ENCODE peak calls at places on chromosomes 2 and 18, in nine cellular contexts. A, F, D, Q, E, R, S, O and M are unnamed samples.

GRCh38 chr2:120395686-120396518 is 50.0 kb downstream of the INHBB start:
- DNase-seq in F (peak), S (no peak), E (no peak), R (no peak), A (no peak), D (no peak), Q (no peak), O (no peak), M (peak)

GRCh38 chr18:26003391-26003790 is 87.0 kb downstream of the SS18 start:
- DNase-seq in Q (no peak), O (no peak), E (no peak), D (no peak), R (no peak), S (no peak), F (peak), A (no peak), M (no peak)

GRCh38 chr2:63544017-63544627 is 44.2 kb downstream of the WDPCP start:
- DNase-seq in E (peak), O (no peak), S (no peak), A (no peak), F (peak), D (no peak), Q (no peak), R (no peak), M (no peak)

GRCh38 chr2:98867539-98868309 is 68.3 kb downstream of the CRACDL start:
- DNase-seq in R (no peak), E (no peak), A (no peak), S (no peak), F (peak), Q (no peak), O (no peak), D (no peak), M (no peak)

GRCh38 chr2:241968417-241968816 is 98.9 kb downstream of the RTP5 start:
- DNase-seq in A (no peak), D (no peak), O (no peak), E (no peak), S (no peak), R (no peak), F (no peak), Q (no peak), M (no peak)

GRCh38 chr2:190344275-190344827 is 962 bp downstream of the INPP1 start:
- DNase-seq in O (no peak), F (peak), S (no peak), D (peak), A (no peak), R (no peak), Q (no peak), E (no peak), M (no peak)

GRCh38 chr2:67400560-67401464 is 3.7 kb downstream of the ETAA1 start:
- DNase-seq in O (no peak), D (peak), E (peak), S (no peak), F (peak), A (no peak), Q (no peak), R (no peak), M (no peak)

GRCh38 chr2:72982219-72982618 is 64.9 kb downstream of the EMX1 start:
- DNase-seq in O (no peak), Q (no peak), E (no peak), R (no peak), F (peak), A (no peak), D (no peak), S (no peak), M (no peak)

GRCh38 chr2:151410485-151410833 is 757 bp downstream of the RIF1 start:
- DNase-seq in D (no peak), R (peak), E (no peak), Q (no peak), S (peak), A (peak), F (peak), O (peak), M (peak)

GRCh38 chr2:187523325-187523724 is 30.9 kb downstream of the TFPI start:
- DNase-seq in Q (no peak), F (no peak), O (no peak), A (no peak), R (no peak), E (no peak), S (no peak), D (no peak), M (no peak)

GRCh38 chr2:147297820-147298219 is 547.0 kb upstream of the ACVR2A start:
- DNase-seq in A (no peak), S (no peak), F (peak), R (no peak), E (no peak), Q (no peak), O (no peak), D (no peak), M (no peak)

GRCh38 chr2:219228745-219229374 is 576 bp downstream of the ATG9A start:
- DNase-seq in F (no peak), E (no peak), R (no peak), D (no peak), A (no peak), Q (no peak), S (no peak), O (no peak), M (no peak)

GRCh38 chr2:156021326-156022040 is 311.0 kb downstream of the NR4A2 start:
- DNase-seq in F (peak), S (no peak), E (no peak), O (no peak), D (no peak), Q (no peak), A (no peak), R (no peak), M (no peak)

GRCh38 chr2:2581331-2582159 is 250.5 kb upstream of the MYT1L start:
- DNase-seq in O (no peak), D (peak), F (no peak), A (no peak), R (no peak), E (no peak), S (no peak), Q (no peak), M (no peak)

GRCh38 chr18:77765468-77765867 is 515.8 kb downstream of the GALR1 start:
- DNase-seq in S (no peak), R (no peak), O (peak), F (peak), Q (no peak), A (no peak), E (peak), D (peak), M (peak)

GRCh38 chr2:10909050-10909995 is 2.4 kb upstream of the KCNF1 start:
- DNase-seq in Q (no peak), F (peak), D (peak), R (no peak), O (peak), A (no peak), S (no peak), E (no peak), M (peak)

GRCh38 chr2:1690056-1690775 is 54.1 kb downstream of the PXDN start:
- DNase-seq in D (no peak), Q (no peak), F (no peak), E (no peak), S (no peak), A (no peak), R (no peak), O (no peak), M (no peak)

GRCh38 chr18:57644540-57644939 is 22.9 kb upstream of the NARS1 start:
- DNase-seq in E (peak), A (no peak), Q (no peak), D (no peak), S (no peak), O (no peak), R (no peak), F (peak), M (no peak)

GRCh38 chr2:219003267-219003634 is 10.0 kb upstream of the CRYBA2 start:
- DNase-seq in F (no peak), R (no peak), A (no peak), D (peak), Q (no peak), S (no peak), E (no peak), O (no peak), M (no peak)

GRCh38 chr2:12057436-12058166 is 311.2 kb downstream of the LPIN1 start:
- DNase-seq in O (no peak), D (no peak), Q (peak), S (peak), E (peak), F (no peak), R (peak), A (no peak), M (no peak)

GRCh38 chr18:11668441-11669169 is 20.5 kb upstream of the GNAL start:
- DNase-seq in E (no peak), S (no peak), O (no peak), A (no peak), R (no peak), Q (no peak), D (no peak), F (no peak), M (no peak)

GRCh38 chr2:37920570-37920969 is 4.5 kb upstream of the RMDN2 start:
- DNase-seq in O (no peak), Q (no peak), R (no peak), S (no peak), D (no peak), A (no peak), E (peak), F (peak), M (no peak)

GRCh38 chr2:231672617-231673347 is 35.5 kb upstream of the PTMA start:
- DNase-seq in D (peak), Q (peak), S (no peak), F (no peak), O (peak), R (no peak), E (peak), A (no peak), M (peak)

GRCh38 chr2:85167479-85167878 is 34.3 kb downstream of the TCF7L1 start:
- DNase-seq in Q (no peak), R (no peak), O (no peak), E (no peak), S (no peak), A (no peak), F (no peak), D (no peak), M (no peak)

GRCh38 chr2:242030858-242031257 is 161.3 kb downstream of the RTP5 start:
- DNase-seq in R (no peak), A (no peak), D (no peak), O (no peak), S (no peak), E (no peak), Q (no peak), F (no peak), M (no peak)